ENCODE peak calls at places on chromosomes 11 and 22, in six cellular contexts. One of them, this sample, is unnamed.
A peak's percentile ranks its signal among the peaks of the same experiment; 100 is the strongest.

GRCh38 chr11:5705688-5706087 is 16.1 kb downstream of the TRIM22 start:
- DNase-seq in MM.1S: no peak
- DNase-seq in psoas muscle: no peak
- DNase-seq in A549: no peak
- DNase-seq in uterus: no peak
- DNase-seq in right atrium auricular region: no peak
- DNase-seq in this sample: peak; percentile 24

GRCh38 chr22:45425101-45425500 is 11.6 kb downstream of the RIBC2 start:
- DNase-seq in MM.1S: no peak
- DNase-seq in psoas muscle: no peak
- DNase-seq in A549: no peak
- DNase-seq in uterus: no peak
- DNase-seq in right atrium auricular region: peak; percentile 28
- DNase-seq in this sample: peak; percentile 72

GRCh38 chr11:34501500-34501899 is 12.1 kb downstream of the ELF5 start:
- DNase-seq in MM.1S: no peak
- DNase-seq in psoas muscle: peak; percentile 49
- DNase-seq in A549: no peak
- DNase-seq in uterus: no peak
- DNase-seq in right atrium auricular region: no peak
- DNase-seq in this sample: peak; percentile 84

GRCh38 chr22:39177791-39178190 is 25.3 kb upstream of the CBX7 start:
- DNase-seq in MM.1S: no peak
- DNase-seq in psoas muscle: no peak
- DNase-seq in A549: no peak
- DNase-seq in uterus: peak; percentile 26
- DNase-seq in right atrium auricular region: no peak
- DNase-seq in this sample: no peak

GRCh38 chr11:95337972-95338429 is 107.0 kb upstream of the SESN3 start:
- DNase-seq in MM.1S: no peak
- DNase-seq in psoas muscle: no peak
- DNase-seq in A549: no peak
- DNase-seq in uterus: no peak
- DNase-seq in right atrium auricular region: no peak
- DNase-seq in this sample: no peak

GRCh38 chr11:36268337-36268931 is 20.8 kb downstream of the COMMD9 start:
- DNase-seq in MM.1S: no peak
- DNase-seq in psoas muscle: no peak
- DNase-seq in A549: no peak
- DNase-seq in uterus: no peak
- DNase-seq in right atrium auricular region: no peak
- DNase-seq in this sample: no peak

GRCh38 chr22:25942126-25942988 is 200.4 kb downstream of the MYO18B start:
- DNase-seq in MM.1S: no peak
- DNase-seq in psoas muscle: no peak
- DNase-seq in A549: no peak
- DNase-seq in uterus: no peak
- DNase-seq in right atrium auricular region: no peak
- DNase-seq in this sample: no peak

GRCh38 chr22:19407649-19408606 is 23.6 kb downstream of the HIRA start:
- DNase-seq in MM.1S: no peak
- DNase-seq in psoas muscle: no peak
- DNase-seq in A549: no peak
- DNase-seq in uterus: peak; percentile 26
- DNase-seq in right atrium auricular region: no peak
- DNase-seq in this sample: peak; percentile 67

GRCh38 chr11:75827562-75827961 is 12.6 kb downstream of the UVRAG start:
- DNase-seq in MM.1S: no peak
- DNase-seq in psoas muscle: no peak
- DNase-seq in A549: no peak
- DNase-seq in uterus: no peak
- DNase-seq in right atrium auricular region: no peak
- DNase-seq in this sample: no peak

GRCh38 chr11:110374921-110375320 is 54.8 kb upstream of the FDX1 start:
- DNase-seq in MM.1S: no peak
- DNase-seq in psoas muscle: no peak
- DNase-seq in A549: no peak
- DNase-seq in uterus: no peak
- DNase-seq in right atrium auricular region: no peak
- DNase-seq in this sample: peak; percentile 25

DNA sequence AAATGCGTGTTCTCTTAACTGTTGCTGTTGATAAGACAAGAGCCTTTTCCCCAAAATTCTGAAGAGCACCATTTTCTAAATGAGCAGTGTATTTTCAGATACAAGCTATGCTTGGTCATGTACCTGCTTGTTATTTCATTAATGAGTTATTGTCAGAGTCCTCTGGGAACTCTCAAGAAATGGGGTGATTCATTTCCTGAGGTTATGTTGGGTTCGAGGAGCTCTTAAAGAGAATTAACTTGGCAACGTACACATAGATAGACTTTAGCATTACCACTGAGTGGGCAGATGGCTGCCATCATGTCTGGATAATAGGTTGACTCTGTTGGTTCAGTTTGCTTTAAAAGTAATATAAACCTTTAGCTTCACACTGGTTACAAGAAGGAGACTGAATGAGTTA is 87.9 kb upstream of the SORL1-AS1 start:
- DNase-seq in MM.1S: no peak
- DNase-seq in psoas muscle: no peak
- DNase-seq in A549: no peak
- DNase-seq in uterus: no peak
- DNase-seq in right atrium auricular region: no peak
- DNase-seq in this sample: peak; percentile 19
- H3K4me3 ChIP-seq in MM.1S: no peak overlapping the region
- H3K4me3 ChIP-seq in psoas muscle: no peak overlapping the region
- H3K4me3 ChIP-seq in A549: no peak overlapping the region
- H3K4me3 ChIP-seq in uterus: no peak overlapping the region
- H3K4me3 ChIP-seq in right atrium auricular region: no peak overlapping the region
- H3K4me3 ChIP-seq in this sample: no peak overlapping the region

DNA sequence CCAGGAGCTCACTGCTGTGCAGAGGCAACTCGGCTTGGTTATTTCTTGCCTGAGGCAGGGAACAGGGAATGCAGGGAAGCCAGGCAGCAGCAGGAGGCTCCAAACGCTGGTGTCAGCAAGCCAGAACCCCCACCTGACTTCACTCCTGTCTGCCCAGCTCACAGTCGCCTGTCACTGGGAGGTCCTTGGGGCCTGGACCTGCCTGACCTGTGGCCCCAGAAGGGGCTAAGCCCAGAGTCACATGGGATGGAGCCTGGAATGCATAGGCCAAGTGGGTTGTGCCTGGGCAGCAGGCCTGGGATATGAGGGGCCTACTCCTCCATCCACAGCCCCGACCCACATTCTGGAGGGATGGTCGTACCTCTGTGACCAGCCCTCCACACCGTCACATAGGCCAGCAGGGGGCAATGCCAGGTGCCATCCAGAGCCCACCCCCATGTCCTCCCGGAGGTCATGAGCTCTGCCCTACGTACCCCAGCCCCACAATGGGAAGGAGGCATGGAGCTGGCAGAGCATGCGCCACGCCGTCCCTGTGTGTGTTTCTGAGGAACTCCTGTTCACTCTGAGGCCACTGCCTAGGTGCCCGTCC is 5.2 kb downstream of the RASSF7 start:
- DNase-seq in MM.1S: peak; percentile 3
- DNase-seq in psoas muscle: no peak
- DNase-seq in A549: no peak
- DNase-seq in uterus: no peak
- DNase-seq in right atrium auricular region: no peak
- DNase-seq in this sample: no peak
- TF ChIP-seq CTCF in MM.1S: no peak
- TF ChIP-seq CTCF in psoas muscle: no peak
- TF ChIP-seq CTCF in A549: no peak
- TF ChIP-seq CTCF in uterus: no peak
- TF ChIP-seq CTCF in right atrium auricular region: no peak
- TF ChIP-seq CTCF in this sample: no peak

DNA sequence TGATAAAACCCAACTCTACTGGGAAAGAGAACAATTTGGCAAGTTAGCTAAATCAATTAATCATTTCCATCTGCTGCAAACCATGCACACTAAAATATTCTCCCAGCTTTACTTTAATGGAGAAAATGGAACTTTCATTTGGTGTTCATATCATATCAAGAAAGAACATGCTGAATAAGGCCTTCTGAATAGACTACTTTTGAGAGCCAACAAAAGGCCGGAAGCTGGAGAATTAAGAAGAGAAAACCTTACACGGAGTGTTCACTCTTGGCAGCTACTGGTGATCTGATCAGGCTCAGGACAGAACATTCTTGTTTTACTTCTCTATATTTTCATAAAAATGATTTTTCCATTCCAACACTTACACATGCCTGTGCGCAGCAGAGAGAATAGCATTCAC is 165.3 kb downstream of the TTC28 start:
- DNase-seq in MM.1S: no peak
- DNase-seq in psoas muscle: no peak
- DNase-seq in A549: no peak
- DNase-seq in uterus: no peak
- DNase-seq in right atrium auricular region: no peak
- DNase-seq in this sample: peak; percentile 15
- H3K4me3 ChIP-seq in MM.1S: no peak overlapping the region
- H3K4me3 ChIP-seq in psoas muscle: no peak overlapping the region
- H3K4me3 ChIP-seq in A549: no peak overlapping the region
- H3K4me3 ChIP-seq in uterus: no peak overlapping the region
- H3K4me3 ChIP-seq in right atrium auricular region: no peak overlapping the region
- H3K4me3 ChIP-seq in this sample: no peak overlapping the region

DNA sequence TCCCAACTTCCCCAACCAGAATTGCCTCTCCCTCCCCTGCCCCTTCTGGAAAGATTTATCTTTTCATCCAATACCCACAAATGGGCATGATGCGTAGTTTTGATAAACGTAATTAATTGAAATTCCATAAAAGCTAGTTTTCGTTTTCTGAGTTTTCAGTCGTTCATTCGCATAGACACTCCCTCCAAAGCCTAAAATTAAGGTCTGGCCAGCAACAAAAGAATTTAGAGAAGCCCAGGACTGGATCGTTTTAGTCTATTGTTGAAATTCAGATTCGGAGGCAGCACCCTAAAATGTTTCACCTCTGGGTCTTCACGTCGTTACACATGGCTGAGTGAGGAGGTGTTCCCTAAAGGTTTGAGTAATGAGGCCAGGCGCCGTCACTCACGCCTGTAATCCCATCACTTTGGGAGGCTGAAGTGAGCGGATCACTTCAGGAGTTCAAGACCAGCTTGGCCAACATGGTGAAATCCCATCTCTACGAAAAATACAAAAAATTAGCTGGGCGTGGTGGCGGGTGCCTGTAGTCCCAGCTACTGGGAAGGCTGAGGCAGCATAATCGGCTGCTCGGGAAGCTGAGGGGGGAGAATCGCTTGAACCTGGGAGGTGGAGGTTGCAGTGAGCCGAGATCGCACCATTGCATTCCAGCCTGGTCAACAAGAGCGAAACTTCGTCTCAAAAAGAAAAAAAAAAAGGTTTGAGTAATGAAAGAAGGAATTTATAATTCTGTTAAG is 589 bp upstream of the NDUFC2 start:
- DNase-seq in MM.1S: peak; percentile 8
- DNase-seq in psoas muscle: no peak
- DNase-seq in A549: no peak
- DNase-seq in uterus: no peak
- DNase-seq in right atrium auricular region: no peak
- DNase-seq in this sample: no peak
- TF ChIP-seq CTCF in MM.1S: no peak
- TF ChIP-seq CTCF in psoas muscle: no peak
- TF ChIP-seq CTCF in A549: no peak
- TF ChIP-seq CTCF in uterus: no peak
- TF ChIP-seq CTCF in right atrium auricular region: no peak
- TF ChIP-seq CTCF in this sample: no peak

DNA sequence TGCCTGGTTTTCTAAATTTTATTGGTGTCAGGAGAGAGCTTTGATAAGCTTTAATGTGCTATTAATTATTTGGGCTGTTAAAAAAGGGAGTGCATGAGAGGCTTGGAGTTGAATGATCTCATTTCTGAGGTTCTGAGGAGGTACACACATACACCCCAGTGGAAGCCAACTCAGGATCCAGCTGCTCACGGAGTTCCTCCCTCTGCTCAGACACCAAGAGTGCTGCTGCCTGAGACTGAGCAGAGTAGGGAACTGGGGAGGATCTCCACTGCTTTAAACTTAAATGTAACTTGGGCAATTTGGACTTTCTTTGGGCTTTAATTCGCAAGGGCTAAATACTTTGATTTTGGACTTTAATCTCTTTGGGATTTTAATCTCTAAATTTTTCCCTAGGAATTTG is 414.4 kb upstream of the CADM1 start:
- DNase-seq in MM.1S: no peak
- DNase-seq in psoas muscle: no peak
- DNase-seq in A549: no peak
- DNase-seq in uterus: no peak
- DNase-seq in right atrium auricular region: no peak
- DNase-seq in this sample: no peak
- H3K4me3 ChIP-seq in MM.1S: no peak overlapping the region
- H3K4me3 ChIP-seq in psoas muscle: no peak overlapping the region
- H3K4me3 ChIP-seq in A549: no peak overlapping the region
- H3K4me3 ChIP-seq in uterus: no peak overlapping the region
- H3K4me3 ChIP-seq in right atrium auricular region: no peak overlapping the region
- H3K4me3 ChIP-seq in this sample: no peak overlapping the region

GRCh38 chr22:28896611-28897010 is 13.2 kb downstream of the ZNRF3 start:
- DNase-seq in MM.1S: no peak
- DNase-seq in psoas muscle: no peak
- DNase-seq in A549: no peak
- DNase-seq in uterus: no peak
- DNase-seq in right atrium auricular region: no peak
- DNase-seq in this sample: no peak

GRCh38 chr22:28900379-28900778 is 17.0 kb downstream of the ZNRF3 start:
- DNase-seq in MM.1S: no peak
- DNase-seq in psoas muscle: no peak
- DNase-seq in A549: no peak
- DNase-seq in uterus: no peak
- DNase-seq in right atrium auricular region: no peak
- DNase-seq in this sample: no peak

GRCh38 chr22:28898233-28898629 is 14.9 kb downstream of the ZNRF3 start:
- DNase-seq in MM.1S: no peak
- DNase-seq in psoas muscle: no peak
- DNase-seq in A549: no peak
- DNase-seq in uterus: no peak
- DNase-seq in right atrium auricular region: no peak
- DNase-seq in this sample: no peak

GRCh38 chr22:28902490-28902889 is 19.1 kb downstream of the ZNRF3 start:
- DNase-seq in MM.1S: no peak
- DNase-seq in psoas muscle: no peak
- DNase-seq in A549: no peak
- DNase-seq in uterus: no peak
- DNase-seq in right atrium auricular region: no peak
- DNase-seq in this sample: no peak

DNA sequence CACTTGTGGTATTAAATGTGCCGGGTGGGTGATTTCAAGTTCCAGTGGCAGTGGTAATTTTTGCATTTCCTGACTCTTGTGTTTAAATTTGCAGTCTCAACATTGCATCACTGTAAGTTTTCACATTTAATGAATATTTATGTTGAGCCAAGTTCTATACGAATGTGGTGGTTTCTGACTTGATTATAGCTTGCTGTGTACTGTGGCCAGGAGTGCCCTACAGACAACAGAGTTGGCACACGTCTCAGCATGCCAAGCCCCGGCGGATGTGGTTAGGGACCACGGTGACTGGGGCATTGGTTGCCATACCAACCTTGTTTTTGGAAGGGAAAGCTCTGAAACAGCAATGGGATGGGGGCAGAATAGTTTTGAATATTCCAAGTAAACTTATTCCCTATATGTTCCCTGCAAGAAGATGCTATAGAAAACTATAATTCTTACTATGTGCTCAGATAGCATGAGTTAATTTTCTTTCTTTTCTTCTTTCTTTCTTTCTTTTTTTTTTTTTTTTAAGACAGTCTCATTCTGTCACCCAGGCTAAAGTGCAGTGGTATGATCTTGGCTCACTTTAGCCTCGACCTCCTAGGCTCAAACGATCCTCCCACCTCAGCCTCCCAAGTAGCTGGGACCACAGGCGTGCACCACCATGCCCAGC is 16.0 kb downstream of the ZNRF3 start:
- DNase-seq in MM.1S: no peak
- DNase-seq in psoas muscle: no peak
- DNase-seq in A549: no peak
- DNase-seq in uterus: no peak
- DNase-seq in right atrium auricular region: no peak
- DNase-seq in this sample: no peak
- TF ChIP-seq CTCF in MM.1S: no peak
- TF ChIP-seq CTCF in psoas muscle: no peak
- TF ChIP-seq CTCF in A549: no peak
- TF ChIP-seq CTCF in uterus: no peak
- TF ChIP-seq CTCF in right atrium auricular region: no peak
- TF ChIP-seq CTCF in this sample: no peak